ENCODE peak calls at places on chromosome 15, in six cellular contexts. One of them, this sample, is unnamed. For H3K4me1, the result is how much of the 10 kb centered on the place peaks cover.

GRCh38 chr15:79635897-79636596 is 203.9 kb downstream of the MINAR1 start:
- DNase-seq in tibial nerve: no peak
- DNase-seq in A549: no peak
- DNase-seq in uterus: no peak
- DNase-seq in spleen: no peak
- DNase-seq in prostate gland: no peak
- DNase-seq in this sample: no peak

GRCh38 chr15:53869044-53869805 is 109.0 kb upstream of the UNC13C start:
- DNase-seq in tibial nerve: no peak
- DNase-seq in A549: peak
- DNase-seq in uterus: no peak
- DNase-seq in spleen: no peak
- DNase-seq in prostate gland: no peak
- DNase-seq in this sample: no peak

GRCh38 chr15:66765478-66766281 is 63.6 kb downstream of the SMAD6 start:
- DNase-seq in tibial nerve: no peak
- DNase-seq in A549: peak
- DNase-seq in uterus: no peak
- DNase-seq in spleen: peak
- DNase-seq in prostate gland: peak
- DNase-seq in this sample: peak

GRCh38 chr15:67379530-67379929 is 124.9 kb downstream of the IQCH start:
- DNase-seq in tibial nerve: no peak
- DNase-seq in A549: no peak
- DNase-seq in uterus: no peak
- DNase-seq in spleen: no peak
- DNase-seq in prostate gland: no peak
- DNase-seq in this sample: no peak

GRCh38 chr15:87929835-87930234 is 326.7 kb downstream of the NTRK3 start:
- DNase-seq in tibial nerve: no peak
- DNase-seq in A549: no peak
- DNase-seq in uterus: no peak
- DNase-seq in spleen: no peak
- DNase-seq in prostate gland: no peak
- DNase-seq in this sample: no peak

GRCh38 chr15:69032006-69032405 is 17.5 kb downstream of the NOX5 start:
- DNase-seq in tibial nerve: no peak
- DNase-seq in A549: no peak
- DNase-seq in uterus: no peak
- DNase-seq in spleen: no peak
- DNase-seq in prostate gland: no peak
- DNase-seq in this sample: no peak

GRCh38 chr15:64938192-64938591 is 26.5 kb downstream of the ANKDD1A start:
- DNase-seq in tibial nerve: no peak
- DNase-seq in A549: no peak
- DNase-seq in uterus: no peak
- DNase-seq in spleen: no peak
- DNase-seq in prostate gland: no peak
- DNase-seq in this sample: no peak

GRCh38 chr15:65841121-65841930 is 28.0 kb upstream of the RAB11A start:
- DNase-seq in tibial nerve: no peak
- DNase-seq in A549: no peak
- DNase-seq in uterus: no peak
- DNase-seq in spleen: no peak
- DNase-seq in prostate gland: no peak
- DNase-seq in this sample: no peak

GRCh38 chr15:57677206-57677605 is 29.3 kb upstream of the POLR2M start:
- DNase-seq in tibial nerve: no peak
- DNase-seq in A549: no peak
- DNase-seq in uterus: no peak
- DNase-seq in spleen: no peak
- DNase-seq in prostate gland: no peak
- DNase-seq in this sample: no peak

GRCh38 chr15:83067638-83067962 is 548 bp upstream of the BTBD1 start:
- DNase-seq in tibial nerve: no peak
- DNase-seq in A549: no peak
- DNase-seq in uterus: no peak
- DNase-seq in spleen: no peak
- DNase-seq in prostate gland: no peak
- DNase-seq in this sample: no peak

GRCh38 chr15:86494475-86494874 is 414.8 kb downstream of the AGBL1 start:
- DNase-seq in tibial nerve: no peak
- DNase-seq in A549: no peak
- DNase-seq in uterus: no peak
- DNase-seq in spleen: no peak
- DNase-seq in prostate gland: no peak
- DNase-seq in this sample: no peak

GRCh38 chr15:69474291-69474690 is 21.7 kb downstream of the RPLP1 start:
- DNase-seq in tibial nerve: no peak
- DNase-seq in A549: no peak
- DNase-seq in uterus: no peak
- DNase-seq in spleen: no peak
- DNase-seq in prostate gland: no peak
- DNase-seq in this sample: no peak

GRCh38 chr15:40111888-40112287 is 3.2 kb upstream of the BMF start:
- DNase-seq in tibial nerve: no peak
- DNase-seq in A549: no peak
- DNase-seq in uterus: no peak
- DNase-seq in spleen: no peak
- DNase-seq in prostate gland: no peak
- DNase-seq in this sample: no peak

GRCh38 chr15:90866161-90866715 is 2.1 kb upstream of the FURIN start:
- DNase-seq in tibial nerve: no peak
- DNase-seq in A549: no peak
- DNase-seq in uterus: no peak
- DNase-seq in spleen: no peak
- DNase-seq in prostate gland: no peak
- DNase-seq in this sample: no peak

GRCh38 chr15:82173108-82173507 is 89.4 kb downstream of the EFL1 start:
- DNase-seq in tibial nerve: no peak
- DNase-seq in A549: no peak
- DNase-seq in uterus: no peak
- DNase-seq in spleen: no peak
- DNase-seq in prostate gland: no peak
- DNase-seq in this sample: no peak

GRCh38 chr15:65595960-65596359 is 15.0 kb downstream of the INTS14 start:
- DNase-seq in tibial nerve: no peak
- DNase-seq in A549: peak
- DNase-seq in uterus: no peak
- DNase-seq in spleen: no peak
- DNase-seq in prostate gland: no peak
- DNase-seq in this sample: no peak

GRCh38 chr15:31016446-31016915 is 25.1 kb upstream of the MTMR10 start:
- DNase-seq in tibial nerve: no peak
- DNase-seq in A549: no peak
- DNase-seq in uterus: no peak
- DNase-seq in spleen: no peak
- DNase-seq in prostate gland: no peak
- DNase-seq in this sample: no peak

GRCh38 chr15:44194397-44195150 is 497 bp downstream of the FRMD5 start:
- DNase-seq in tibial nerve: no peak
- DNase-seq in A549: peak
- DNase-seq in uterus: peak
- DNase-seq in spleen: peak
- DNase-seq in prostate gland: no peak
- DNase-seq in this sample: no peak

GRCh38 chr15:39177561-39177960 is 403.3 kb upstream of the THBS1 start:
- DNase-seq in tibial nerve: no peak
- DNase-seq in A549: no peak
- DNase-seq in uterus: no peak
- DNase-seq in spleen: no peak
- DNase-seq in prostate gland: no peak
- DNase-seq in this sample: no peak

GRCh38 chr15:80498652-80499051 is 94.5 kb downstream of the ARNT2 start:
- DNase-seq in tibial nerve: no peak
- DNase-seq in A549: no peak
- DNase-seq in uterus: no peak
- DNase-seq in spleen: no peak
- DNase-seq in prostate gland: no peak
- DNase-seq in this sample: no peak

GRCh38 chr15:100220058-100220728 is 121.6 kb downstream of the ADAMTS17 start:
- DNase-seq in tibial nerve: no peak
- DNase-seq in A549: no peak
- DNase-seq in uterus: no peak
- DNase-seq in spleen: peak
- DNase-seq in prostate gland: no peak
- DNase-seq in this sample: no peak

GRCh38 chr15:71455107-71455506 is 339.8 kb downstream of the THSD4 start:
- DNase-seq in tibial nerve: no peak
- DNase-seq in A549: no peak
- DNase-seq in uterus: no peak
- DNase-seq in spleen: no peak
- DNase-seq in prostate gland: peak
- DNase-seq in this sample: no peak

GRCh38 chr15:94293411-94294402 is 62.3 kb downstream of the MCTP2 start:
- DNase-seq in tibial nerve: no peak
- DNase-seq in A549: no peak
- DNase-seq in uterus: no peak
- DNase-seq in spleen: no peak
- DNase-seq in prostate gland: no peak
- DNase-seq in this sample: no peak

GRCh38 chr15:88288206-88288605 is 31.7 kb upstream of the NTRK3 start:
- DNase-seq in tibial nerve: no peak
- DNase-seq in A549: no peak
- DNase-seq in uterus: no peak
- DNase-seq in spleen: no peak
- DNase-seq in prostate gland: no peak
- DNase-seq in this sample: no peak

DNA sequence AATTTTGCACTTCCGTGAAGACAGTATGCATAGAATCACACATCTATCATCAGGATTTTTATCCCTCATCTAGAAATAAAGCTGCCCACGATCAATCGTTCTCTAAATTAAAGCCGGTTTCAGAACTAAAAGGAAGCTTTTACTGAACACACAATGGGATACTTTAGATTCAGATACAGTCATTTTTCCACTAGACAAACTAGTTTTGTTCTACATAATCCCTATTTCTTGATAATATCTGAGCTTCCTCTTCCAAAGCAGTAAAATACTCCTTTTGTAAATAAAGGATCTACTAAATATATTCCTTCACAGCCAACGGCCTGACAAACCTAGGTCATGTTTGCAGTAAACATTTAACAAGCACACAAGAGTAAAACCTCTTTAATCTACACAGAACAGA is 2.0 kb upstream of the GANC start:
- DNase-seq in tibial nerve: no peak
- DNase-seq in A549: no peak
- DNase-seq in uterus: no peak
- DNase-seq in spleen: no peak
- DNase-seq in prostate gland: no peak
- DNase-seq in this sample: no peak
- H3K4me1 ChIP-seq in tibial nerve: half or more
- H3K4me1 ChIP-seq in A549: under half
- H3K4me1 ChIP-seq in uterus: under half
- H3K4me1 ChIP-seq in spleen: half or more
- H3K4me1 ChIP-seq in prostate gland: under half
- H3K4me1 ChIP-seq in this sample: under half

GRCh38 chr15:33526532-33526931 is 215.8 kb downstream of the RYR3 start:
- DNase-seq in tibial nerve: no peak
- DNase-seq in A549: no peak
- DNase-seq in uterus: no peak
- DNase-seq in spleen: no peak
- DNase-seq in prostate gland: no peak
- DNase-seq in this sample: no peak
- TF ChIP-seq POLR2A in tibial nerve: no peak
- TF ChIP-seq POLR2A in A549: no peak
- TF ChIP-seq POLR2A in uterus: no peak
- TF ChIP-seq POLR2A in spleen: no peak
- TF ChIP-seq POLR2A in prostate gland: no peak
- TF ChIP-seq POLR2A in this sample: no peak

GRCh38 chr15:60616147-60616546 is 137.2 kb upstream of the ICE2 start:
- DNase-seq in tibial nerve: no peak
- DNase-seq in A549: no peak
- DNase-seq in uterus: no peak
- DNase-seq in spleen: no peak
- DNase-seq in prostate gland: no peak
- DNase-seq in this sample: no peak
- H3K4me1 ChIP-seq in tibial nerve: under half
- H3K4me1 ChIP-seq in A549: under half
- H3K4me1 ChIP-seq in uterus: under half
- H3K4me1 ChIP-seq in spleen: under half
- H3K4me1 ChIP-seq in prostate gland: under half
- H3K4me1 ChIP-seq in this sample: under half

DNA sequence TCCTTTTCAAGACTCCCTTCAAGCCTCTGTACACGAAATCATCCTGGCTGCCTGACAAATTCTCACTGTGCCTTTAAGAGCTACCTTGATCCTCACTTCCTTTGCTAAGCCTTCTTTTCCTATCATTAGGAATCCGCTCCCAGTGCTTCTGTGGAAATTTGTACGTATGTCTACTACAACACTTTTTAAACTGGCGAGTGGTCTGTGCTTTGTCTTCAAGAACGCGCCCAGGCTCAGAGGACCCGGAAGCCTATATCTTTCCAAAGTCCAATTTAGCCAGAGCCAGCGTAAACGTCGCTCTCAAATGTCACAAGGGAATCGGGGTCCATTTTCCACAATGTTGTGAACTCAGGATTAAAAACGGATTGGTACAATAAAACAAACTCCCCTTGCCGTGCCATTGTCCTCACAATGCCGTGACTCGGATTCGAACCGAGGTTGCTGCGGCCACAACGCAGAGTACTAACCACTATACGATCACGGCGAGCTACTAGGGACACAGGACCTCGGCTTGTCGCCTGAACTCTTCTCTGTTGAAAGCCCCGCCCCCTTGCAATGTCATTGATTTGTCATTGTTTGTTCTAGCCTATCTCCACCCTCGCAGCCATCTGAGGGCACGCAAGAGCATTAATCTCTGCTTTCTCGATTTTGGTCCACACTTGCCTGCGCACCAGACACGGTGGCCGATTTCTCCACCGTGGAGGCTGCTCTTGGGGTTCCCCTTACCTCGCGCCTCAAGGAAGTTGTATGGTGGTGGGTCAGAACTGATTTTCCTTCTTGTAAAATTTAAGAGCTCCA is 12.4 kb upstream of the SHF start:
- DNase-seq in tibial nerve: peak
- DNase-seq in A549: peak
- DNase-seq in uterus: peak
- DNase-seq in spleen: peak
- DNase-seq in prostate gland: peak
- DNase-seq in this sample: peak
- TF ChIP-seq POLR2A in tibial nerve: peak
- TF ChIP-seq POLR2A in A549: peak
- TF ChIP-seq POLR2A in uterus: peak
- TF ChIP-seq POLR2A in spleen: peak
- TF ChIP-seq POLR2A in prostate gland: peak
- TF ChIP-seq POLR2A in this sample: peak

This sample was measured in heart left ventricle.